ENCODE peak calls at places on chromosomes 12 and 14, in five cellular contexts. S is heart right ventricle, H is HepG2, X is PC-3, N is GM23248. J is an unnamed sample. For H3K27me3, the result is how much of the 10 kb centered on the place peaks cover.

GRCh38 chr14:59254911-59255545 is 66.6 kb downstream of the DAAM1 start:
- DNase-seq in H (no peak), S (no peak), X (no peak), N (peak), J (no peak)

GRCh38 chr14:51513281-51513680 is 138.4 kb upstream of the FRMD6 start:
- DNase-seq in X (no peak), S (no peak), N (no peak), H (no peak), J (no peak)

GRCh38 chr12:85781751-85782150 is 54.5 kb downstream of the RASSF9 start:
- DNase-seq in X (no peak), S (no peak), N (no peak), H (no peak), J (no peak)

GRCh38 chr14:21070083-21070609 is at the start of gene ARHGEF40:
- DNase-seq in X (peak), H (no peak), S (peak), N (peak), J (peak)

GRCh38 chr12:65100140-65100539 is 21.0 kb downstream of the WIF1 start:
- DNase-seq in X (peak), N (no peak), H (peak), S (no peak), J (no peak)

GRCh38 chr12:132139912-132140311 is 4.2 kb downstream of the DDX51 start:
- DNase-seq in X (no peak), H (no peak), S (no peak), N (no peak), J (no peak)

GRCh38 chr12:125184213-125184952 is 119.1 kb downstream of the AACS start:
- DNase-seq in S (no peak), H (no peak), N (no peak), X (no peak), J (no peak)

GRCh38 chr12:68501226-68501625 is 109.5 kb upstream of the RAP1B start:
- DNase-seq in N (no peak), S (no peak), X (no peak), H (no peak), J (no peak)

GRCh38 chr14:31879661-31880348 is 197.3 kb upstream of the ARHGAP5 start:
- DNase-seq in S (no peak), H (no peak), N (no peak), X (no peak), J (no peak)

GRCh38 chr12:102406033-102406584 is 74.3 kb downstream of the IGF1 start:
- DNase-seq in S (peak), H (no peak), N (peak), X (no peak), J (peak)

GRCh38 chr12:69099201-69099837 is 140.1 kb upstream of the CPSF6 start:
- DNase-seq in N (no peak), S (no peak), H (no peak), X (no peak), J (no peak)

GRCh38 chr12:40986031-40986430 is 202.1 kb upstream of the PDZRN4 start:
- DNase-seq in H (no peak), S (no peak), X (no peak), N (no peak), J (no peak)

GRCh38 chr14:88521818-88522217 is 33.0 kb downstream of the PTPN21 start:
- DNase-seq in N (peak), S (no peak), H (no peak), X (peak), J (no peak)

GRCh38 chr14:71695603-71696350 is 236.5 kb upstream of the RGS6 start:
- DNase-seq in H (no peak), X (no peak), N (no peak), S (no peak), J (no peak)

DNA sequence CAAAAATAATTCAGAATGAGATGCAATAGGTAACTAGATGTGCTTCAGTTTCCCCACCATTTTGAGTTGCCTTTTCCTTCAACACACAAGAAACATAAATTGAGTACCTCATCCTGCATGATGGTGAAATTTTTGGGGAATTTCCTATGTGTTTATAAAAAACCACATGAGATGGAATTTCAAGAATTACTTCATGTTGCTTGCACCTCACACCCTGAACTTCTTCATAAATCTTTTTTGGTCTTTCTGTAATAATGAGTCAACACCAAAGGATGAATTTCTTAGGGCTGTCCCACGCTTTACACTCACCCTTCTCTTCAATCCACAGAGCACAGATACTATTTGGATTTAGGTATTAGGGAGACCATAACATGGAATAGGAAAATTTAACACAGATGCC is 22.6 kb upstream of the LUM start:
- DNase-seq in N (peak), S (no peak), X (no peak), H (no peak), J (peak)
- H3K27ac ChIP-seq in N (peak), S (no peak), X (no peak), H (no peak), J (peak)

GRCh38 chr12:63853978-63854377 is 9.5 kb downstream of the SRGAP1 start:
- DNase-seq in H (no peak), S (no peak), X (no peak), N (no peak), J (no peak)
- H3K4me3 ChIP-seq in H (no peak), S (no peak), X (no peak), N (no peak), J (no peak)

GRCh38 chr14:91834571-91834970 is 32.8 kb downstream of the TC2N start:
- DNase-seq in S (no peak), N (no peak), H (no peak), X (no peak), J (no peak)

GRCh38 chr14:91837076-91837475 is 30.3 kb downstream of the TC2N start:
- DNase-seq in N (no peak), X (no peak), H (no peak), S (no peak), J (no peak)

GRCh38 chr14:91839754-91840153 is 27.6 kb downstream of the TC2N start:
- DNase-seq in H (no peak), N (no peak), S (no peak), X (no peak), J (no peak)

GRCh38 chr14:91835197-91835919 is 32.0 kb downstream of the TC2N start:
- DNase-seq in N (no peak), X (no peak), S (no peak), H (no peak), J (no peak)

GRCh38 chr14:91835920-91836843 is 31.2 kb downstream of the TC2N start:
- DNase-seq in H (no peak), S (peak), X (peak), N (peak), J (no peak)
- H3K27me3 ChIP-seq in H (under half), S (under half), X (half or more), N (under half), J (under half)

DNA sequence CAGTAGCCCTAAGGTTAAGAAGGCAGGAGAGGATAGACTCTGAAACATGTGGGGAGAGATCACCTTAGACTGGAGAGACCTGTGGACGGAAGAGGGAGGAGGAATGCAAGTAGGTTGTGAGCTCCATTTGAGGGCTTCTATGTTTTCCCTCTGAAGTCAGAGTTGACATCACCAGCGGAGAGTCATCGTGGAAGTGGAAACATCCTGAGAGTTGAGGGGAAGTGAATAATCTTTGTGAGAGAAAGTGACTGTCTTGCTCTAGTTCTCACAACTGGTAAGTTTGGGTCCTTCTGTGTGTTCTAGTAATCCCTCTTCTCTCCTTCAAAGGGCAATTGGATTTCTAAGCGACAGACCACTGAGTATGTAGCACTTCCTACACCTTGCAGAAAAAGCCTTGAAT is 103.6 kb upstream of the CCND2 start:
- DNase-seq in N (no peak), H (no peak), S (no peak), X (no peak), J (no peak)
- H3K27ac ChIP-seq in N (no peak), H (no peak), S (no peak), X (no peak), J (no peak)

GRCh38 chr12:42588981-42589464 is 523 bp downstream of the PRICKLE1 start:
- DNase-seq in S (peak), N (peak), X (peak), H (no peak), J (peak)

GRCh38 chr12:42586268-42586667 is 3.3 kb downstream of the PRICKLE1 start:
- DNase-seq in S (no peak), N (peak), H (no peak), X (no peak), J (no peak)

GRCh38 chr12:42585846-42586226 is 3.7 kb downstream of the PRICKLE1 start:
- DNase-seq in N (peak), S (no peak), X (no peak), H (no peak), J (no peak)

GRCh38 chr12:42588308-42588836 is 1.2 kb downstream of the PRICKLE1 start:
- DNase-seq in X (peak), N (peak), S (no peak), H (no peak), J (no peak)

DNA sequence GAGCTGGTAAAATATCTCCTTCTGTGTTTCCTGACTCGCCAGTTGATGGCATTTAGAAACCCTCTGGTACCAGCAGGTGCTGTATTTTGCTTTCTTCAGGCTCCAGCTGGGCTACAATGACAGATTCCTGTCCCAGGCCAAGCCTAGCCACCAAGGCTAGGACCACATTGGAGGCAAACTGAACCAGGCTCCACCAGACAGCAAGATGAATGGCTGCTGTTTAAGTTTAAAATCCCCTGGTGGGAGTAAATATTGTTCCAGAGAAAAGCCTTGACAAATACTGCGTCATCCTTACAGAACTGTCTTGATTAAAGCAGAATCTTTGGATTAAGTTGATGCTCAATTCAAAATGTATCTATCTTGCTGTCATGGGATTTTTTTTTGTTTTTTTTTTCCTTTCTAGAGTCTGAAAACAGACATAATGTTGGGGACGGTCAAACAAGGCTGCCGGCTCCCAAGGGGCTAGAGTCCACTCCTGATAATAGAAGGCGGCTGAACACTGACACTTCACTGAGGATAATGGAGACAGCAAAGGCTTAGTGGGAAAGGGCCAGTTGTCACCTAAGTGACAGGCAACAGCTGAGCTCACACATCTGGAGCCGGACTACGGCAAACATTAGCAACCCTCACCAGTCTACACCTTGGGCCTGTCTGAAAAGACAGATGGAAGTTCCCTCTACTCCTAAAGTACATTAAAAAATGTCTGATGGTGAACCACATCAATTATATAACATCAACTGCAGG is 1.8 kb downstream of the PRICKLE1 start:
- DNase-seq in X (peak), H (peak), S (no peak), N (peak), J (no peak)
- H3K4me3 ChIP-seq in X (peak), H (no peak), S (peak), N (peak), J (peak)

GRCh38 chr12:6765048-6765633 is 1.0 kb upstream of the PTMS start:
- DNase-seq in N (peak), X (peak), H (no peak), S (no peak), J (no peak)
- H3K27me3 ChIP-seq in N (under half), X (under half), H (under half), S (under half), J (under half)

J was measured in brain microvascular endothelial cell.